ENCODE peak calls at places on chromosomes 13 and 19, in eight cellular contexts. One of them, this sample, is unnamed.

GRCh38 chr13:51397262-51397933 is 55.4 kb downstream of the INTS6 start:
- DNase-seq in stimulated activated CD4-positive, alpha-beta T cell treated with anti-CD3 and anti-CD28 coated beads, Interleukin-1b, Interleukin-23, amount 100 ng/mL, for 24 hours: no peak
- DNase-seq in right cardiac atrium: no peak
- DNase-seq in fibroblast of mammary gland: peak; percentile 73
- DNase-seq in CD4-positive, alpha-beta memory T cell: no peak
- DNase-seq in stimulated activated CD8-positive, alpha-beta memory T cell treated with anti-CD3 and anti-CD28 coated beads, Interleukin-2, amount 100 ng/mL, for 1 hour: no peak
- DNase-seq in HFFc6: peak; percentile 35
- DNase-seq in lung microvascular endothelial cell: peak; percentile 19
- DNase-seq in this sample: no peak

GRCh38 chr19:45130888-45131615 is 29.7 kb downstream of the NKPD1 start:
- DNase-seq in stimulated activated CD4-positive, alpha-beta T cell treated with anti-CD3 and anti-CD28 coated beads, Interleukin-1b, Interleukin-23, amount 100 ng/mL, for 24 hours: no peak
- DNase-seq in right cardiac atrium: no peak
- DNase-seq in fibroblast of mammary gland: no peak
- DNase-seq in CD4-positive, alpha-beta memory T cell: no peak
- DNase-seq in stimulated activated CD8-positive, alpha-beta memory T cell treated with anti-CD3 and anti-CD28 coated beads, Interleukin-2, amount 100 ng/mL, for 1 hour: no peak
- DNase-seq in HFFc6: no peak
- DNase-seq in lung microvascular endothelial cell: peak; percentile 22
- DNase-seq in this sample: no peak

GRCh38 chr19:1261512-1261862 is 7.6 kb upstream of the CIRBP start:
- DNase-seq in stimulated activated CD4-positive, alpha-beta T cell treated with anti-CD3 and anti-CD28 coated beads, Interleukin-1b, Interleukin-23, amount 100 ng/mL, for 24 hours: no peak
- DNase-seq in right cardiac atrium: peak; percentile 76
- DNase-seq in fibroblast of mammary gland: no peak
- DNase-seq in CD4-positive, alpha-beta memory T cell: no peak
- DNase-seq in stimulated activated CD8-positive, alpha-beta memory T cell treated with anti-CD3 and anti-CD28 coated beads, Interleukin-2, amount 100 ng/mL, for 1 hour: no peak
- DNase-seq in HFFc6: no peak
- DNase-seq in lung microvascular endothelial cell: no peak
- DNase-seq in this sample: no peak

GRCh38 chr13:46520188-46520587 is 32.8 kb upstream of the LRCH1 start:
- DNase-seq in stimulated activated CD4-positive, alpha-beta T cell treated with anti-CD3 and anti-CD28 coated beads, Interleukin-1b, Interleukin-23, amount 100 ng/mL, for 24 hours: no peak
- DNase-seq in right cardiac atrium: no peak
- DNase-seq in fibroblast of mammary gland: no peak
- DNase-seq in CD4-positive, alpha-beta memory T cell: no peak
- DNase-seq in stimulated activated CD8-positive, alpha-beta memory T cell treated with anti-CD3 and anti-CD28 coated beads, Interleukin-2, amount 100 ng/mL, for 1 hour: no peak
- DNase-seq in HFFc6: no peak
- DNase-seq in lung microvascular endothelial cell: peak; percentile 72
- DNase-seq in this sample: no peak

GRCh38 chr13:87656311-87656710 is 14.9 kb upstream of the SLITRK5 start:
- DNase-seq in stimulated activated CD4-positive, alpha-beta T cell treated with anti-CD3 and anti-CD28 coated beads, Interleukin-1b, Interleukin-23, amount 100 ng/mL, for 24 hours: no peak
- DNase-seq in right cardiac atrium: no peak
- DNase-seq in fibroblast of mammary gland: peak; percentile 7
- DNase-seq in CD4-positive, alpha-beta memory T cell: no peak
- DNase-seq in stimulated activated CD8-positive, alpha-beta memory T cell treated with anti-CD3 and anti-CD28 coated beads, Interleukin-2, amount 100 ng/mL, for 1 hour: no peak
- DNase-seq in HFFc6: no peak
- DNase-seq in lung microvascular endothelial cell: no peak
- DNase-seq in this sample: no peak

GRCh38 chr19:2089001-2089711 is 7.0 kb downstream of the MOB3A start:
- DNase-seq in stimulated activated CD4-positive, alpha-beta T cell treated with anti-CD3 and anti-CD28 coated beads, Interleukin-1b, Interleukin-23, amount 100 ng/mL, for 24 hours: no peak
- DNase-seq in right cardiac atrium: no peak
- DNase-seq in fibroblast of mammary gland: peak; percentile 45
- DNase-seq in CD4-positive, alpha-beta memory T cell: no peak
- DNase-seq in stimulated activated CD8-positive, alpha-beta memory T cell treated with anti-CD3 and anti-CD28 coated beads, Interleukin-2, amount 100 ng/mL, for 1 hour: no peak
- DNase-seq in HFFc6: no peak
- DNase-seq in lung microvascular endothelial cell: peak; percentile 81
- DNase-seq in this sample: no peak

GRCh38 chr13:52806029-52806428 is 42.4 kb downstream of the PCDH8 start:
- DNase-seq in stimulated activated CD4-positive, alpha-beta T cell treated with anti-CD3 and anti-CD28 coated beads, Interleukin-1b, Interleukin-23, amount 100 ng/mL, for 24 hours: no peak
- DNase-seq in right cardiac atrium: no peak
- DNase-seq in fibroblast of mammary gland: no peak
- DNase-seq in CD4-positive, alpha-beta memory T cell: no peak
- DNase-seq in stimulated activated CD8-positive, alpha-beta memory T cell treated with anti-CD3 and anti-CD28 coated beads, Interleukin-2, amount 100 ng/mL, for 1 hour: no peak
- DNase-seq in HFFc6: no peak
- DNase-seq in lung microvascular endothelial cell: no peak
- DNase-seq in this sample: no peak

GRCh38 chr13:60369242-60369641 is 27.8 kb upstream of the TDRD3 start:
- DNase-seq in stimulated activated CD4-positive, alpha-beta T cell treated with anti-CD3 and anti-CD28 coated beads, Interleukin-1b, Interleukin-23, amount 100 ng/mL, for 24 hours: no peak
- DNase-seq in right cardiac atrium: no peak
- DNase-seq in fibroblast of mammary gland: no peak
- DNase-seq in CD4-positive, alpha-beta memory T cell: no peak
- DNase-seq in stimulated activated CD8-positive, alpha-beta memory T cell treated with anti-CD3 and anti-CD28 coated beads, Interleukin-2, amount 100 ng/mL, for 1 hour: no peak
- DNase-seq in HFFc6: no peak
- DNase-seq in lung microvascular endothelial cell: no peak
- DNase-seq in this sample: no peak

GRCh38 chr13:46530084-46530935 is 22.7 kb upstream of the LRCH1 start:
- DNase-seq in stimulated activated CD4-positive, alpha-beta T cell treated with anti-CD3 and anti-CD28 coated beads, Interleukin-1b, Interleukin-23, amount 100 ng/mL, for 24 hours: no peak
- DNase-seq in right cardiac atrium: no peak
- DNase-seq in fibroblast of mammary gland: peak; percentile 55
- DNase-seq in CD4-positive, alpha-beta memory T cell: no peak
- DNase-seq in stimulated activated CD8-positive, alpha-beta memory T cell treated with anti-CD3 and anti-CD28 coated beads, Interleukin-2, amount 100 ng/mL, for 1 hour: no peak
- DNase-seq in HFFc6: peak; percentile 47
- DNase-seq in lung microvascular endothelial cell: no peak
- DNase-seq in this sample: no peak

GRCh38 chr19:50546527-50547221 is 21.6 kb downstream of the LRRC4B start:
- DNase-seq in stimulated activated CD4-positive, alpha-beta T cell treated with anti-CD3 and anti-CD28 coated beads, Interleukin-1b, Interleukin-23, amount 100 ng/mL, for 24 hours: no peak
- DNase-seq in right cardiac atrium: no peak
- DNase-seq in fibroblast of mammary gland: no peak
- DNase-seq in CD4-positive, alpha-beta memory T cell: no peak
- DNase-seq in stimulated activated CD8-positive, alpha-beta memory T cell treated with anti-CD3 and anti-CD28 coated beads, Interleukin-2, amount 100 ng/mL, for 1 hour: no peak
- DNase-seq in HFFc6: no peak
- DNase-seq in lung microvascular endothelial cell: no peak
- DNase-seq in this sample: no peak

GRCh38 chr19:40191836-40192646 is 815 bp downstream of the MAP3K10 start:
- DNase-seq in stimulated activated CD4-positive, alpha-beta T cell treated with anti-CD3 and anti-CD28 coated beads, Interleukin-1b, Interleukin-23, amount 100 ng/mL, for 24 hours: no peak
- DNase-seq in right cardiac atrium: peak; percentile 72
- DNase-seq in fibroblast of mammary gland: peak; percentile 20
- DNase-seq in CD4-positive, alpha-beta memory T cell: no peak
- DNase-seq in stimulated activated CD8-positive, alpha-beta memory T cell treated with anti-CD3 and anti-CD28 coated beads, Interleukin-2, amount 100 ng/mL, for 1 hour: no peak
- DNase-seq in HFFc6: no peak
- DNase-seq in lung microvascular endothelial cell: peak; percentile 28
- DNase-seq in this sample: no peak

GRCh38 chr13:36251012-36251411 is 36.7 kb upstream of the SOHLH2 start:
- DNase-seq in stimulated activated CD4-positive, alpha-beta T cell treated with anti-CD3 and anti-CD28 coated beads, Interleukin-1b, Interleukin-23, amount 100 ng/mL, for 24 hours: no peak
- DNase-seq in right cardiac atrium: no peak
- DNase-seq in fibroblast of mammary gland: no peak
- DNase-seq in CD4-positive, alpha-beta memory T cell: no peak
- DNase-seq in stimulated activated CD8-positive, alpha-beta memory T cell treated with anti-CD3 and anti-CD28 coated beads, Interleukin-2, amount 100 ng/mL, for 1 hour: no peak
- DNase-seq in HFFc6: no peak
- DNase-seq in lung microvascular endothelial cell: no peak
- DNase-seq in this sample: no peak